ENCODE peak calls at places on chromosomes 2 and 18, in five cellular contexts. R, Q, V, C and K are unnamed samples.

GRCh38 chr2:233387667-233388528 is 33.6 kb downstream of the DGKD start:
- DNase-seq in R (peak; percentile 88), Q (peak; percentile 66), V (peak; percentile 96), C (peak; percentile 97), K (no peak)

GRCh38 chr18:8657873-8658521 is 47.4 kb upstream of the MTCL1 start:
- DNase-seq in R (no peak), Q (no peak), V (no peak), C (no peak), K (no peak)

GRCh38 chr2:182426082-182426914 is 538 bp downstream of the PDE1A start:
- DNase-seq in R (no peak), Q (no peak), V (no peak), C (no peak), K (no peak)

GRCh38 chr2:218006741-218007140 is 3.9 kb upstream of the TNS1 start:
- DNase-seq in R (no peak), Q (no peak), V (no peak), C (no peak), K (no peak)

GRCh38 chr2:230023313-230023712 is 45.4 kb downstream of the SLC16A14 start:
- DNase-seq in R (no peak), Q (no peak), V (no peak), C (no peak), K (no peak)

GRCh38 chr2:233350708-233351107 is 3.6 kb upstream of the DGKD start:
- DNase-seq in R (no peak), Q (peak; percentile 98), V (peak; percentile 70), C (no peak), K (peak; percentile 92)

GRCh38 chr18:22667158-22667557 is 249.4 kb upstream of the CTAGE1 start:
- DNase-seq in R (no peak), Q (no peak), V (no peak), C (no peak), K (no peak)

GRCh38 chr18:1488957-1489356 is 584.3 kb downstream of the ADCYAP1 start:
- DNase-seq in R (no peak), Q (no peak), V (no peak), C (no peak), K (no peak)

GRCh38 chr2:219293736-219294201 is 14.6 kb downstream of the DNAJB2 start:
- DNase-seq in R (no peak), Q (no peak), V (no peak), C (peak; percentile 62), K (no peak)
- H3K4me3 ChIP-seq in R (no peak overlapping the region), Q (no peak overlapping the region), V (no peak overlapping the region), C (no peak overlapping the region), K (no peak overlapping the region)

DNA sequence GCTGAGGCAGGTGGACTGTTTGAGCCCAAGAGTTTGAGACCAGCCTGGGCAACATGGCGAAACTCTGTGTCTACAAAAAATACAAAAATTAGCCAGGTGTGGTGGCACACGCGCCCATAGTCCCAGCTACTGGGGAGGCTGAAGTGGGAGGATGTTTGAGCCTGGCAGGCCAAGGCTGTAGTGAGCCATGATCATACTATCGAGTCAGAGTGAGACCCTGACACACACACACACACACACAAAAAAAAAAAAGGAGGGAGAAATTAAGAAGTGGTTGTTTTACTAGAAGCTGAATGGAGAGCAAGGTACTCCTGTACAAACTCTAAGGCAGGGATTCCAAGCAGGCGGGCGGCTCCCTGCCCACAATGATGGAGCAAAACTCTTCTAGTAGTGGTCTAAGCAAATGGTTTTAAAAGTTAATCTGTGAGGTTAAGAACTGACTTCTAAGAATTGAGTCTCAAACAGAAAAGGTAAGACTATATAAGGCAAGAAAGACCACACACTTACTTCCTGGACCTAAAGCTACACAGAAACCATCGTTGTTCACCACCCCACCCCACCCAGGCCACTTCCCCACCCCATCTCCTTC is 2.6 kb downstream of the ANKRD44 start:
- DNase-seq in R (no peak), Q (no peak), V (no peak), C (no peak), K (peak; percentile 53)
- H3K27ac ChIP-seq in R (peak overlapping the region; percentile 90), Q (no peak overlapping the region), V (no peak overlapping the region), C (peak overlapping the region; percentile 88), K (peak overlapping the region; percentile 85)

GRCh38 chr18:55422456-55423185 is 165.4 kb downstream of the TCF4 start:
- DNase-seq in R (no peak), Q (no peak), V (peak; percentile 86), C (peak; percentile 72), K (no peak)
- H3K4me3 ChIP-seq in R (peak overlapping the region; percentile 31), Q (no peak overlapping the region), V (peak overlapping the region; percentile 3), C (peak overlapping the region; percentile 27), K (no peak overlapping the region)

GRCh38 chr2:10392100-10392499 is 56.0 kb downstream of the ODC1 start:
- DNase-seq in R (no peak), Q (no peak), V (no peak), C (no peak), K (no peak)
- H3K27ac ChIP-seq in R (no peak overlapping the region), Q (peak overlapping the region; percentile 26), V (no peak overlapping the region), C (no peak overlapping the region), K (no peak overlapping the region)

DNA sequence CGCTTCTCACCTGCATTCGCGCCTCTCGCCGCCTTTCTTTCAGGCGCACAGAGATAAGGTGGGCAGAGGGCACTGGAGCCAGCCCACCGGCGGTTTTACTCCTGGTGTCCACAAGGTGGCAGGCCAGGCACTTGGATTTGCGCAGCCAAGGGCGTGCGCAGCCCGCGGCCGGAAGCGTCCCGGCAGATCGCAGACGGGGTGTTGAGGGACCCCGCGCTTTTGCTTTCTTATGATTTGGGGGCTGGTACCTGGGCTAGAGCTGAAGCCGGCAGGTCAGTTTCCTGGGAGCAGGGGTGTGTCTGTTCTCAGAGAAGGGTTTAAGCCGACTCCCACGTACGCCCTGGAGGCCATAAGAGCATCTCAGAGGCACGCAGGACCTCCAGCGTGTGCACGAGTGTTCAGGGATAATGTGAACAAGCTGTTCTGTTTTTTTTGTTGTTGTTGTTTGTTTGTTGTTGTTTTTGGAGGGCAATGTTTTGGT is 305.6 kb upstream of the CXCR4 start:
- DNase-seq in R (peak; percentile 75), Q (peak; percentile 43), V (peak; percentile 58), C (peak; percentile 73), K (peak; percentile 70)
- H3K4me3 ChIP-seq in R (peak overlapping the region; percentile 53), Q (peak overlapping the region; percentile 43), V (peak overlapping the region; percentile 17), C (peak overlapping the region; percentile 26), K (peak overlapping the region; percentile 18)